ENCODE peak calls at places on chromosomes 16 and 17, in eight cellular contexts. M, R, K, L, P, F, Q and E are unnamed samples.

GRCh38 chr16:66207139-66207863 is 159.2 kb upstream of the CDH5 start:
- DNase-seq in Q (peak; percentile 39), P (peak; percentile 19), F (no peak), R (no peak), L (no peak), M (no peak), K (no peak), E (no peak)

GRCh38 chr17:82050152-82050760 is 1.4 kb downstream of the RFNG start:
- DNase-seq in F (no peak), L (no peak), K (no peak), Q (no peak), M (no peak), P (no peak), R (no peak), E (no peak)

GRCh38 chr17:79324219-79324618 is 249.6 kb downstream of the ENGASE start:
- DNase-seq in M (no peak), R (no peak), K (no peak), P (no peak), L (no peak), F (no peak), Q (no peak), E (no peak)

GRCh38 chr16:56514845-56515244 is 5.0 kb downstream of the BBS2 start:
- DNase-seq in Q (no peak), M (no peak), L (peak; percentile 3), R (no peak), F (no peak), P (no peak), K (no peak), E (no peak)

GRCh38 chr17:5705081-5705875 is 121.0 kb upstream of the NLRP1 start:
- DNase-seq in K (peak; percentile 48), P (no peak), M (no peak), Q (no peak), R (no peak), L (peak; percentile 1), F (no peak), E (no peak)

GRCh38 chr16:79331064-79331463 is 269.5 kb downstream of the MAF start:
- DNase-seq in M (no peak), K (no peak), R (no peak), F (no peak), L (no peak), P (no peak), Q (no peak), E (no peak)

GRCh38 chr16:88977028-88977844 is at the start of gene CBFA2T3:
- DNase-seq in F (no peak), R (no peak), M (no peak), L (no peak), P (no peak), Q (peak; percentile 76), K (peak; percentile 94), E (no peak)

GRCh38 chr17:27965224-27965623 is 72.1 kb upstream of the LYRM9 start:
- DNase-seq in R (no peak), L (no peak), K (no peak), P (no peak), F (no peak), Q (no peak), M (no peak), E (no peak)

GRCh38 chr17:79630120-79630519 is 19.3 kb upstream of the RBFOX3 start:
- DNase-seq in K (peak; percentile 25), L (no peak), P (no peak), R (no peak), Q (no peak), F (no peak), M (no peak), E (no peak)